ENCODE peak calls at places on chromosomes 7 and 10, in four cellular contexts. One of them, this sample, is unnamed. For H3K27me3, the result is how much of the 10 kb centered on the place peaks cover.

GRCh38 chr7:101996131-101996691 is 178.8 kb downstream of the CUX1 start:
- DNase-seq in CD8-positive, alpha-beta T cell: no peak
- DNase-seq in sigmoid colon: no peak
- DNase-seq in Panc1: no peak
- DNase-seq in this sample: no peak

GRCh38 chr10:129993621-129994020 is 29.5 kb upstream of the EBF3 start:
- DNase-seq in CD8-positive, alpha-beta T cell: no peak
- DNase-seq in sigmoid colon: no peak
- DNase-seq in Panc1: no peak
- DNase-seq in this sample: peak

GRCh38 chr10:68156373-68157185 is 47.3 kb downstream of the MYPN start:
- DNase-seq in Panc1: peak
- DNase-seq in sigmoid colon: peak
- DNase-seq in CD8-positive, alpha-beta T cell: peak
- DNase-seq in this sample: peak

GRCh38 chr10:90302758-90303443 is 554.9 kb downstream of the HTR7 start:
- DNase-seq in Panc1: no peak
- DNase-seq in sigmoid colon: no peak
- DNase-seq in CD8-positive, alpha-beta T cell: no peak
- DNase-seq in this sample: no peak

GRCh38 chr7:11831727-11832495 is at the start of gene THSD7A:
- DNase-seq in sigmoid colon: peak
- DNase-seq in Panc1: no peak
- DNase-seq in CD8-positive, alpha-beta T cell: no peak
- DNase-seq in this sample: peak

GRCh38 chr7:94698275-94698674 is 42.3 kb upstream of the SGCE start:
- DNase-seq in CD8-positive, alpha-beta T cell: no peak
- DNase-seq in sigmoid colon: no peak
- DNase-seq in Panc1: peak
- DNase-seq in this sample: peak

GRCh38 chr10:106571216-106571954 is 593.1 kb downstream of the SORCS1 start:
- DNase-seq in CD8-positive, alpha-beta T cell: no peak
- DNase-seq in sigmoid colon: no peak
- DNase-seq in Panc1: peak
- DNase-seq in this sample: peak

GRCh38 chr10:49700997-49701396 is 21.5 kb downstream of the C10orf53 start:
- DNase-seq in CD8-positive, alpha-beta T cell: no peak
- DNase-seq in Panc1: no peak
- DNase-seq in sigmoid colon: no peak
- DNase-seq in this sample: no peak

GRCh38 chr10:21355591-21356011 is 169.9 kb downstream of the SKIDA1 start:
- DNase-seq in CD8-positive, alpha-beta T cell: no peak
- DNase-seq in sigmoid colon: no peak
- DNase-seq in Panc1: no peak
- DNase-seq in this sample: peak

GRCh38 chr7:101978683-101979082 is 161.3 kb downstream of the CUX1 start:
- DNase-seq in CD8-positive, alpha-beta T cell: no peak
- DNase-seq in Panc1: no peak
- DNase-seq in sigmoid colon: no peak
- DNase-seq in this sample: no peak

GRCh38 chr7:12670071-12670729 is 17.2 kb upstream of the ARL4A start:
- DNase-seq in sigmoid colon: peak
- DNase-seq in CD8-positive, alpha-beta T cell: no peak
- DNase-seq in Panc1: no peak
- DNase-seq in this sample: no peak

GRCh38 chr7:108503112-108504026 is 22.6 kb downstream of the PNPLA8 start:
- DNase-seq in sigmoid colon: no peak
- DNase-seq in Panc1: no peak
- DNase-seq in CD8-positive, alpha-beta T cell: no peak
- DNase-seq in this sample: no peak

GRCh38 chr10:49767752-49768151 is 5.6 kb upstream of the OGDHL start:
- DNase-seq in Panc1: no peak
- DNase-seq in sigmoid colon: no peak
- DNase-seq in CD8-positive, alpha-beta T cell: no peak
- DNase-seq in this sample: no peak

GRCh38 chr10:93211989-93212388 is 138.3 kb downstream of the CYP26A1 start:
- DNase-seq in Panc1: no peak
- DNase-seq in CD8-positive, alpha-beta T cell: no peak
- DNase-seq in sigmoid colon: no peak
- DNase-seq in this sample: no peak

GRCh38 chr10:43032613-43033012 is 44.3 kb upstream of the RET start:
- DNase-seq in sigmoid colon: no peak
- DNase-seq in Panc1: no peak
- DNase-seq in CD8-positive, alpha-beta T cell: no peak
- DNase-seq in this sample: no peak

GRCh38 chr7:24715661-24716479 is 41.4 kb downstream of the GSDME start:
- DNase-seq in CD8-positive, alpha-beta T cell: peak
- DNase-seq in Panc1: peak
- DNase-seq in sigmoid colon: no peak
- DNase-seq in this sample: no peak
- TF ChIP-seq CTCF in CD8-positive, alpha-beta T cell: no peak
- TF ChIP-seq CTCF in Panc1: peak
- TF ChIP-seq CTCF in sigmoid colon: no peak
- TF ChIP-seq CTCF in this sample: peak

DNA sequence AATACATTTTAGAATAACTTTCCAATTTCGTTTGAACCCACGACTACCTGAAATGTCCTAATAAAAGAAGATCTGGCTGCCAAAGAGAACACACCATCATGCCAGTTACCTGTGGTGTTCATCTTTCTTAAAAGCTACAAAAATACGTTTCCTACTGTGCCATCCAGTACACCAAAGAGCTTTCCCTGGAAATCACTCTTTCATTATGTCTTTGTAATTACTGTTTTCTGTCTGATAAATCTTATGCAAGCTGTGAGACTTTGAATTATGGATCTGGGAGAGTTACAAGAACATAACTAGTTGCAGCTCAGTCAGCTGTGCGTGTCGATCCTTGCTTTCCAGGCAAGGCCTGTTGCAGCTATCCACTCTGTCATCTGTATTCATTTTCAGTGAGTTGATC is 12.5 kb upstream of the POM121L12 start:
- DNase-seq in Panc1: no peak
- DNase-seq in sigmoid colon: no peak
- DNase-seq in CD8-positive, alpha-beta T cell: no peak
- DNase-seq in this sample: no peak
- H3K4me3 ChIP-seq in Panc1: no peak
- H3K4me3 ChIP-seq in sigmoid colon: no peak
- H3K4me3 ChIP-seq in CD8-positive, alpha-beta T cell: no peak
- H3K4me3 ChIP-seq in this sample: no peak

GRCh38 chr10:99720387-99720786 is 11.5 kb downstream of the COX15 start:
- DNase-seq in sigmoid colon: no peak
- DNase-seq in Panc1: no peak
- DNase-seq in CD8-positive, alpha-beta T cell: no peak
- DNase-seq in this sample: no peak
- H3K27me3 ChIP-seq in sigmoid colon: under half
- H3K27me3 ChIP-seq in Panc1: under half
- H3K27me3 ChIP-seq in CD8-positive, alpha-beta T cell: under half
- H3K27me3 ChIP-seq in this sample: under half

GRCh38 chr7:4709187-4709586 is 27.1 kb downstream of the FOXK1 start:
- DNase-seq in sigmoid colon: no peak
- DNase-seq in Panc1: no peak
- DNase-seq in CD8-positive, alpha-beta T cell: no peak
- DNase-seq in this sample: no peak
- TF ChIP-seq CTCF in sigmoid colon: no peak
- TF ChIP-seq CTCF in Panc1: no peak
- TF ChIP-seq CTCF in CD8-positive, alpha-beta T cell: no peak
- TF ChIP-seq CTCF in this sample: no peak

DNA sequence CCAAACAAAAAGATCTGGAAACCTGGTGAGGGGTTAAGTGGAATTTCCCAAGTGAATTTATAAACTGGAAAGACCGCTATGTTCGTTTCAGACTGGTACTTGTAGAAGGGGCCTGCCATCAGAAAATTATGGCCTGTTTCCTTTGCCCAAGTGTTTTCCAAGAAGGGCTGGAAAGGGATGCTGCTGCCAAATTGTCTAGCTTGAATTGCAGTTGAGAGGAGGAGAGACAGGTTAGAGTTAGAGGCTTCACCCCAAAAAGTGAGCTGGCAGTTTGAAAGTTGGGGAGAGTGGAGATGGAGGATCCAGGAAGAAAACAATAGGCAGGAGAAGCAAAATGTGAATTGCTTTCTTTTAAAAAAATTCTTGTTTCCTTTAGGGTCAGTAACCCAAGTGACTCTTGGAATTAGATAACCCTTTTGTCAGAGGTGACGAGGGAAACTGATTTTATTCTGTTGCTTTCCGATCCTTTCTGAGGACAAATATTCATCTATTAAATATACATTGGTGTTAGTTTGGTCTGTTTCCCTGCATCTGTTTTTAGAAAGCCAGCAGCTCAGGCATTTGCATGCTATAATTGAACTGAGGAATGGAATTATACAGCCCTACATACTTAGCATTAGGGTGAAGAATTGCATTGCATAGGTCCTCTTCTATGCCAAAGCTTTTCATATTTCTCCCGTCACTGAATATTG is 82.6 kb upstream of the PRR15 start:
- DNase-seq in Panc1: no peak
- DNase-seq in CD8-positive, alpha-beta T cell: no peak
- DNase-seq in sigmoid colon: no peak
- DNase-seq in this sample: no peak
- H3K4me3 ChIP-seq in Panc1: no peak
- H3K4me3 ChIP-seq in CD8-positive, alpha-beta T cell: no peak
- H3K4me3 ChIP-seq in sigmoid colon: peak
- H3K4me3 ChIP-seq in this sample: no peak

DNA sequence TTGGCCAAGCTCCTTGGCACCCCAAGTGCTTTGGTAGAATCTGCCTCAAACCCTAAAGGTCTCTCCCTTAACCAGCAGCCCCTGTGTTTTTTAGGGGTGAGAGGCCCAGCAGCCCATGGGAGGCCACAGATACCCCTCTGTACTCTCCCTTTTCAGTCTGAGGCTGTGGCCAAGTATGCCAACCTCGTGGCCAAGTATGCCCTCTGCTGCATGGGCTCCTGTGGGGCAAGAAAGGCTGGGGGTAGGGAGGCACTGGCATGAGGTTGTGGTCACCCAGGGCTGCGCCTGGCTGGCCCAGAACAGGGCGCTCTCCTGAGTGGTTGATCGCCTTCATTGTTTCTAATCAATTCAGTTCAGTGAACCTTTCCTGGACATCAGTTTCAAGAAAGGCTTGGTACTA is 37.5 kb downstream of the PAX2 start:
- DNase-seq in Panc1: no peak
- DNase-seq in sigmoid colon: peak
- DNase-seq in CD8-positive, alpha-beta T cell: no peak
- DNase-seq in this sample: no peak
- H3K27me3 ChIP-seq in Panc1: under half
- H3K27me3 ChIP-seq in sigmoid colon: under half
- H3K27me3 ChIP-seq in CD8-positive, alpha-beta T cell: under half
- H3K27me3 ChIP-seq in this sample: under half

GRCh38 chr10:71525102-71525501 is 128.4 kb downstream of the CDH23 start:
- DNase-seq in Panc1: no peak
- DNase-seq in CD8-positive, alpha-beta T cell: no peak
- DNase-seq in sigmoid colon: no peak
- DNase-seq in this sample: no peak

GRCh38 chr10:71523756-71524155 is 127.0 kb downstream of the CDH23 start:
- DNase-seq in CD8-positive, alpha-beta T cell: no peak
- DNase-seq in Panc1: no peak
- DNase-seq in sigmoid colon: no peak
- DNase-seq in this sample: no peak

GRCh38 chr10:71521504-71522290 is 125.0 kb downstream of the CDH23 start:
- DNase-seq in CD8-positive, alpha-beta T cell: no peak
- DNase-seq in sigmoid colon: no peak
- DNase-seq in Panc1: no peak
- DNase-seq in this sample: peak

GRCh38 chr10:71520042-71520441 is 123.3 kb downstream of the CDH23 start:
- DNase-seq in sigmoid colon: no peak
- DNase-seq in Panc1: no peak
- DNase-seq in CD8-positive, alpha-beta T cell: no peak
- DNase-seq in this sample: no peak

DNA sequence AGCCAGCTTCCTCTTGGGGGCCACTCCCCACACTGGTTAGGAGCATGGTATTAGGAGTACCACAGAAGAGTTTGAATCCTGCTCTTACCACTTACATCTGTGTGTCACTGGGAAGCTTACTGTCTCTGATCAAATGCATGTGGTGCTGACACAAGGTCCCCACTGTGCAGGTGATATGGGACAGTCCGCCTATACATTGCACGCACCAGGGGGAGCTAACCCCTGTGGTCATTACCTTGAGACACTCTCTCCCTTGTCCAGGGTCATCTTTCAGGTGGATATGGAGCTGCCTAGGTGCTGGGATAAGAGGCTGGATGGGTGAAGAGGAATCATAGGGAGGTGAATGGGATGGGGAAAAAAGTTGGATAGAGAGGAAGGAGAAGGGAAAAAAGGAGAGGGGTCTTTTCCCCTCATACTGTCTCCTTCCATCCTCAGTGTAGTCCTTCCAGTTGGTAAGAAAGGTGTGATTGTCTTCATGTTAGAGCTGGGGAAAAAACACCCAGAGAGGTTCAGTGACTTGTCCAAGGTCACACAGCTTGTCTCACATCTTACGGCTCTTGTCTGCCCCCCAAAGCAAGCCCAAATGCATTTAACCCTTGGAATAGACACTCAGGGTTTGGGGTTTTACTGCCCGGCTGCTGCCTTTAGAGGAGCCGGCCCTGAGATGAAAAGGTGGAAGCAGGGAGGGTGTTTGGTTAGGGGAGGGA is 125.9 kb downstream of the CDH23 start:
- DNase-seq in CD8-positive, alpha-beta T cell: no peak
- DNase-seq in sigmoid colon: no peak
- DNase-seq in Panc1: no peak
- DNase-seq in this sample: no peak
- TF ChIP-seq CTCF in CD8-positive, alpha-beta T cell: no peak
- TF ChIP-seq CTCF in sigmoid colon: no peak
- TF ChIP-seq CTCF in Panc1: no peak
- TF ChIP-seq CTCF in this sample: no peak

This sample was measured in bronchial epithelial cell.